ENCODE peak calls at places on chromosomes 6 and 20, in six cellular contexts. One of them, this sample, is unnamed.
A peak's percentile ranks its signal among the peaks of the same experiment; 100 is the strongest.

GRCh38 chr6:110043366-110043994 is 65.4 kb downstream of the GPR6 start:
- DNase-seq in body of pancreas: no peak
- DNase-seq in AG09319: no peak
- DNase-seq in WERI-Rb-1: no peak
- DNase-seq in cardiac fibroblast: no peak
- DNase-seq in esophagus squamous epithelium: no peak
- DNase-seq in this sample: no peak

GRCh38 chr6:136343275-136343674 is 53.6 kb upstream of the BCLAF1 start:
- DNase-seq in body of pancreas: no peak
- DNase-seq in WERI-Rb-1: no peak
- DNase-seq in AG09319: no peak
- DNase-seq in esophagus squamous epithelium: no peak
- DNase-seq in cardiac fibroblast: no peak
- DNase-seq in this sample: no peak

GRCh38 chr6:122008105-122009100 is 391.0 kb upstream of the HSF2 start:
- DNase-seq in cardiac fibroblast: peak; percentile 54
- DNase-seq in esophagus squamous epithelium: no peak
- DNase-seq in body of pancreas: no peak
- DNase-seq in AG09319: no peak
- DNase-seq in WERI-Rb-1: no peak
- DNase-seq in this sample: no peak

GRCh38 chr6:8879334-8879733 is 444.0 kb upstream of the SLC35B3 start:
- DNase-seq in AG09319: no peak
- DNase-seq in WERI-Rb-1: no peak
- DNase-seq in body of pancreas: no peak
- DNase-seq in esophagus squamous epithelium: no peak
- DNase-seq in cardiac fibroblast: no peak
- DNase-seq in this sample: no peak

GRCh38 chr20:36941403-36941835 is 10.1 kb downstream of the SAMHD1 start:
- DNase-seq in esophagus squamous epithelium: no peak
- DNase-seq in cardiac fibroblast: peak; percentile 63
- DNase-seq in body of pancreas: no peak
- DNase-seq in WERI-Rb-1: no peak
- DNase-seq in AG09319: no peak
- DNase-seq in this sample: no peak

GRCh38 chr20:60930023-60930790 is 321.9 kb upstream of the CDH4 start:
- DNase-seq in body of pancreas: no peak
- DNase-seq in WERI-Rb-1: no peak
- DNase-seq in AG09319: no peak
- DNase-seq in cardiac fibroblast: no peak
- DNase-seq in esophagus squamous epithelium: no peak
- DNase-seq in this sample: no peak

GRCh38 chr6:162344935-162345599 is 382.5 kb downstream of the PRKN start:
- DNase-seq in WERI-Rb-1: no peak
- DNase-seq in body of pancreas: no peak
- DNase-seq in esophagus squamous epithelium: no peak
- DNase-seq in AG09319: no peak
- DNase-seq in cardiac fibroblast: peak; percentile 51
- DNase-seq in this sample: no peak

GRCh38 chr20:10432079-10432478 is 1.9 kb downstream of the MKKS start:
- DNase-seq in cardiac fibroblast: peak; percentile 50
- DNase-seq in esophagus squamous epithelium: no peak
- DNase-seq in WERI-Rb-1: no peak
- DNase-seq in body of pancreas: no peak
- DNase-seq in AG09319: no peak
- DNase-seq in this sample: no peak

GRCh38 chr20:18702736-18703135 is 110.8 kb upstream of the SCP2D1 start:
- DNase-seq in cardiac fibroblast: peak; percentile 23
- DNase-seq in AG09319: no peak
- DNase-seq in WERI-Rb-1: no peak
- DNase-seq in esophagus squamous epithelium: no peak
- DNase-seq in body of pancreas: no peak
- DNase-seq in this sample: no peak

GRCh38 chr20:36607586-36608387 is 2.2 kb downstream of the RAB5IF start:
- DNase-seq in body of pancreas: peak; percentile 26
- DNase-seq in cardiac fibroblast: no peak
- DNase-seq in AG09319: no peak
- DNase-seq in WERI-Rb-1: no peak
- DNase-seq in esophagus squamous epithelium: no peak
- DNase-seq in this sample: no peak

GRCh38 chr20:61560361-61560853 is 308.3 kb downstream of the CDH4 start:
- DNase-seq in body of pancreas: peak; percentile 52
- DNase-seq in cardiac fibroblast: peak; percentile 1
- DNase-seq in AG09319: no peak
- DNase-seq in esophagus squamous epithelium: no peak
- DNase-seq in WERI-Rb-1: peak; percentile 9
- DNase-seq in this sample: no peak

GRCh38 chr20:31740208-31740607 is 1.1 kb downstream of the TPX2 start:
- DNase-seq in WERI-Rb-1: no peak
- DNase-seq in esophagus squamous epithelium: no peak
- DNase-seq in AG09319: no peak
- DNase-seq in body of pancreas: no peak
- DNase-seq in cardiac fibroblast: peak; percentile 60
- DNase-seq in this sample: peak; percentile 26

GRCh38 chr20:43459022-43459942 is 1.6 kb downstream of the SRSF6 start:
- DNase-seq in WERI-Rb-1: no peak
- DNase-seq in AG09319: no peak
- DNase-seq in body of pancreas: peak; percentile 16
- DNase-seq in esophagus squamous epithelium: no peak
- DNase-seq in cardiac fibroblast: peak; percentile 38
- DNase-seq in this sample: no peak

GRCh38 chr6:52403627-52404026 is 16.5 kb upstream of the EFHC1 start:
- DNase-seq in esophagus squamous epithelium: no peak
- DNase-seq in body of pancreas: peak; percentile 37
- DNase-seq in AG09319: no peak
- DNase-seq in cardiac fibroblast: peak; percentile 13
- DNase-seq in WERI-Rb-1: no peak
- DNase-seq in this sample: no peak

GRCh38 chr6:16374796-16375195 is 136.4 kb downstream of the GMPR start:
- DNase-seq in cardiac fibroblast: no peak
- DNase-seq in WERI-Rb-1: no peak
- DNase-seq in AG09319: no peak
- DNase-seq in esophagus squamous epithelium: no peak
- DNase-seq in body of pancreas: no peak
- DNase-seq in this sample: peak; percentile 40

GRCh38 chr20:5150226-5151076 is 23.6 kb downstream of the CDS2 start:
- DNase-seq in esophagus squamous epithelium: no peak
- DNase-seq in WERI-Rb-1: no peak
- DNase-seq in AG09319: no peak
- DNase-seq in cardiac fibroblast: peak; percentile 16
- DNase-seq in body of pancreas: no peak
- DNase-seq in this sample: no peak

GRCh38 chr6:12012566-12013367 is 655 bp downstream of the HIVEP1 start:
- DNase-seq in AG09319: no peak
- DNase-seq in WERI-Rb-1: peak; percentile 77
- DNase-seq in cardiac fibroblast: peak; percentile 92
- DNase-seq in esophagus squamous epithelium: no peak
- DNase-seq in body of pancreas: peak; percentile 83
- DNase-seq in this sample: peak; percentile 40

GRCh38 chr6:2008383-2008976 is 236.9 kb downstream of the GMDS start:
- DNase-seq in WERI-Rb-1: no peak
- DNase-seq in body of pancreas: no peak
- DNase-seq in cardiac fibroblast: no peak
- DNase-seq in AG09319: no peak
- DNase-seq in esophagus squamous epithelium: no peak
- DNase-seq in this sample: no peak

GRCh38 chr6:17798477-17798876 is 91.8 kb upstream of the NUP153 start:
- DNase-seq in esophagus squamous epithelium: no peak
- DNase-seq in WERI-Rb-1: no peak
- DNase-seq in cardiac fibroblast: no peak
- DNase-seq in body of pancreas: no peak
- DNase-seq in AG09319: no peak
- DNase-seq in this sample: no peak

GRCh38 chr6:4776493-4776966 is 326 bp downstream of the CDYL start:
- DNase-seq in WERI-Rb-1: peak; percentile 65
- DNase-seq in AG09319: no peak
- DNase-seq in body of pancreas: no peak
- DNase-seq in cardiac fibroblast: no peak
- DNase-seq in esophagus squamous epithelium: no peak
- DNase-seq in this sample: peak; percentile 58

GRCh38 chr6:37454420-37455125 is 21.6 kb downstream of the CMTR1 start:
- DNase-seq in WERI-Rb-1: no peak
- DNase-seq in body of pancreas: no peak
- DNase-seq in AG09319: no peak
- DNase-seq in cardiac fibroblast: no peak
- DNase-seq in esophagus squamous epithelium: no peak
- DNase-seq in this sample: no peak

GRCh38 chr20:6680441-6680840 is 87.0 kb upstream of the BMP2 start:
- DNase-seq in cardiac fibroblast: no peak
- DNase-seq in WERI-Rb-1: no peak
- DNase-seq in body of pancreas: no peak
- DNase-seq in esophagus squamous epithelium: no peak
- DNase-seq in AG09319: no peak
- DNase-seq in this sample: no peak

GRCh38 chr6:16781348-16782169 is 20.3 kb upstream of the ATXN1 start:
- DNase-seq in body of pancreas: no peak
- DNase-seq in esophagus squamous epithelium: no peak
- DNase-seq in cardiac fibroblast: no peak
- DNase-seq in AG09319: no peak
- DNase-seq in WERI-Rb-1: no peak
- DNase-seq in this sample: no peak

GRCh38 chr6:149129401-149130077 is 188.0 kb upstream of the TAB2 start:
- DNase-seq in WERI-Rb-1: peak; percentile 43
- DNase-seq in cardiac fibroblast: peak; percentile 49
- DNase-seq in body of pancreas: no peak
- DNase-seq in esophagus squamous epithelium: no peak
- DNase-seq in AG09319: peak; percentile 50
- DNase-seq in this sample: no peak

GRCh38 chr20:50534567-50534966 is 24.4 kb downstream of the PTPN1 start:
- DNase-seq in esophagus squamous epithelium: no peak
- DNase-seq in body of pancreas: no peak
- DNase-seq in cardiac fibroblast: peak; percentile 91
- DNase-seq in WERI-Rb-1: no peak
- DNase-seq in AG09319: peak; percentile 85
- DNase-seq in this sample: no peak

GRCh38 chr20:15902493-15902892 is 670.8 kb downstream of the KIF16B start:
- DNase-seq in esophagus squamous epithelium: no peak
- DNase-seq in WERI-Rb-1: peak; percentile 71
- DNase-seq in body of pancreas: peak; percentile 8
- DNase-seq in AG09319: no peak
- DNase-seq in cardiac fibroblast: no peak
- DNase-seq in this sample: no peak
- TF ChIP-seq CTCF in esophagus squamous epithelium: no peak
- TF ChIP-seq CTCF in WERI-Rb-1: peak; percentile 73
- TF ChIP-seq CTCF in body of pancreas: no peak
- TF ChIP-seq CTCF in AG09319: peak; percentile 19
- TF ChIP-seq CTCF in cardiac fibroblast: no peak
- TF ChIP-seq CTCF in this sample: no peak

GRCh38 chr20:2476742-2477615 is 6.4 kb upstream of the SNRPB start:
- DNase-seq in esophagus squamous epithelium: no peak
- DNase-seq in WERI-Rb-1: no peak
- DNase-seq in body of pancreas: no peak
- DNase-seq in cardiac fibroblast: no peak
- DNase-seq in AG09319: no peak
- DNase-seq in this sample: no peak
- TF ChIP-seq CTCF in esophagus squamous epithelium: no peak
- TF ChIP-seq CTCF in WERI-Rb-1: peak; percentile 36
- TF ChIP-seq CTCF in body of pancreas: no peak
- TF ChIP-seq CTCF in cardiac fibroblast: no peak
- TF ChIP-seq CTCF in AG09319: no peak
- TF ChIP-seq CTCF in this sample: peak; percentile 9

GRCh38 chr20:38221041-38221589 is 39.4 kb downstream of the KIAA1755 start:
- DNase-seq in body of pancreas: peak; percentile 75
- DNase-seq in cardiac fibroblast: peak; percentile 69
- DNase-seq in WERI-Rb-1: peak; percentile 86
- DNase-seq in esophagus squamous epithelium: no peak
- DNase-seq in AG09319: no peak
- DNase-seq in this sample: peak; percentile 88
- TF ChIP-seq CTCF in body of pancreas: peak; percentile 73
- TF ChIP-seq CTCF in cardiac fibroblast: peak; percentile 94
- TF ChIP-seq CTCF in WERI-Rb-1: peak; percentile 97
- TF ChIP-seq CTCF in esophagus squamous epithelium: peak; percentile 88
- TF ChIP-seq CTCF in AG09319: peak; percentile 94
- TF ChIP-seq CTCF in this sample: peak; percentile 91

GRCh38 chr6:130223508-130223907 is 757 bp upstream of the SAMD3 start:
- DNase-seq in WERI-Rb-1: peak; percentile 27
- DNase-seq in AG09319: no peak
- DNase-seq in cardiac fibroblast: no peak
- DNase-seq in esophagus squamous epithelium: no peak
- DNase-seq in body of pancreas: no peak
- DNase-seq in this sample: peak; percentile 46
- TF ChIP-seq CTCF in WERI-Rb-1: no peak
- TF ChIP-seq CTCF in AG09319: no peak
- TF ChIP-seq CTCF in cardiac fibroblast: no peak
- TF ChIP-seq CTCF in esophagus squamous epithelium: no peak
- TF ChIP-seq CTCF in body of pancreas: no peak
- TF ChIP-seq CTCF in this sample: no peak

DNA sequence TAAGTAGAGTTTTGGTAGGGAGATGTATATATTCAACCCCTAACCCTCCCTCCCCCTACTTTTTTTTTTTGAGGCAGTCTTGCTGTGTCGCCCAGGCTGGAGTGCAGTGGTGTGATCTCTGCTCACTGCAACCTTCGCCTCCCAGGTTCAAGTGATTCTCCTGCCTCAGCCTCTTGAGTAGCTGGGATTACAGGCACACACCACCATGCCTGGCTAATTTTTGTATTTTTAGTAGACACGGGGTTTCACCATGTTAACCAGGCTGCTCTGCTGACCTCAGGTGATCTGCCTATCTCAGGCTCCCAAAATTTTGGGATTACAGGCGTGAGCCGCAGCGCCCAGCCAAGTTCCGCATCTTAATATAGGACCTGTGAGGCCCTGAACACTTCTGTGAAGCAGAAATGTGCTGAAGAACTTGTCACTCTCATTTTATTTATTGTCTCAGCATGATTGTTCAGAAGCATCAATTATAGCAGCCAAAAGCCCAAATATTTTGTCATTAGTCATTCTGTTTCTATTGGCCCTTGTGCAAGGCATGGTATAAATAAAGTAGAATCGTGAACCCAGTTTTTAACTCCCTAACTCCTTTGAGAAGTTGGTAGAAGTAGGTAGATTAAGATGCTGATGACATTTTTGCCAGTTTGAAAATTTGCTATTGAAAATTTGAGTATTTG is 19.4 kb downstream of the DSTN start:
- DNase-seq in body of pancreas: no peak
- DNase-seq in cardiac fibroblast: no peak
- DNase-seq in WERI-Rb-1: no peak
- DNase-seq in AG09319: no peak
- DNase-seq in esophagus squamous epithelium: no peak
- DNase-seq in this sample: no peak
- TF ChIP-seq CTCF in body of pancreas: no peak
- TF ChIP-seq CTCF in cardiac fibroblast: no peak
- TF ChIP-seq CTCF in WERI-Rb-1: no peak
- TF ChIP-seq CTCF in AG09319: no peak
- TF ChIP-seq CTCF in esophagus squamous epithelium: no peak
- TF ChIP-seq CTCF in this sample: no peak

GRCh38 chr6:558089-558488 is 98.8 kb downstream of the HUS1B start:
- DNase-seq in WERI-Rb-1: no peak
- DNase-seq in body of pancreas: no peak
- DNase-seq in esophagus squamous epithelium: no peak
- DNase-seq in AG09319: no peak
- DNase-seq in cardiac fibroblast: peak; percentile 12
- DNase-seq in this sample: peak; percentile 30
- TF ChIP-seq CTCF in WERI-Rb-1: no peak
- TF ChIP-seq CTCF in body of pancreas: no peak
- TF ChIP-seq CTCF in esophagus squamous epithelium: no peak
- TF ChIP-seq CTCF in AG09319: peak; percentile 12
- TF ChIP-seq CTCF in cardiac fibroblast: peak; percentile 2
- TF ChIP-seq CTCF in this sample: peak; percentile 29

GRCh38 chr6:146785001-146785585 is 186.3 kb downstream of the ADGB start:
- DNase-seq in cardiac fibroblast: peak; percentile 52
- DNase-seq in WERI-Rb-1: peak; percentile 37
- DNase-seq in esophagus squamous epithelium: no peak
- DNase-seq in AG09319: no peak
- DNase-seq in body of pancreas: peak; percentile 15
- DNase-seq in this sample: no peak
- TF ChIP-seq CTCF in cardiac fibroblast: peak; percentile 59
- TF ChIP-seq CTCF in WERI-Rb-1: peak; percentile 53
- TF ChIP-seq CTCF in esophagus squamous epithelium: no peak
- TF ChIP-seq CTCF in AG09319: peak; percentile 52
- TF ChIP-seq CTCF in body of pancreas: peak; percentile 27
- TF ChIP-seq CTCF in this sample: peak; percentile 43